ENCODE peak calls at places on chromosome 12, in six cellular contexts. V is uterus, I is stomach, U is H54, B is Peyer's patch, H is adrenal gland. M is an unnamed sample.
A peak's percentile ranks its signal among the peaks of the same experiment; 100 is the strongest.

GRCh38 chr12:55188974-55189556 is 31.8 kb upstream of the OR10A7 start:
- DNase-seq in V (no peak), I (no peak), U (no peak), B (peak; percentile 63), H (peak; percentile 44), M (peak; percentile 84)

GRCh38 chr12:128228581-128228980 is 38.4 kb upstream of the TMEM132C start:
- DNase-seq in V (no peak), I (no peak), U (no peak), B (no peak), H (no peak), M (no peak)

GRCh38 chr12:121086896-121087295 is 45.8 kb upstream of the P2RX7 start:
- DNase-seq in V (no peak), I (no peak), U (no peak), B (no peak), H (no peak), M (no peak)

GRCh38 chr12:50647031-50647430 is 116.9 kb upstream of the ATF1 start:
- DNase-seq in V (no peak), I (no peak), U (no peak), B (no peak), H (no peak), M (no peak)

GRCh38 chr12:95532851-95533250 is 18.4 kb downstream of the USP44 start:
- DNase-seq in V (no peak), I (no peak), U (no peak), B (no peak), H (no peak), M (peak; percentile 31)

GRCh38 chr12:64522807-64523206 is 70.9 kb downstream of the TBK1 start:
- DNase-seq in V (no peak), I (no peak), U (no peak), B (no peak), H (no peak), M (no peak)

GRCh38 chr12:2373307-2373706 is 320.5 kb downstream of the CACNA1C start:
- DNase-seq in V (no peak), I (no peak), U (no peak), B (no peak), H (no peak), M (no peak)

GRCh38 chr12:29782821-29783772 is 645 bp downstream of the TMTC1 start:
- DNase-seq in V (peak; percentile 27), I (peak; percentile 28), U (peak; percentile 18), B (no peak), H (peak; percentile 53), M (no peak)

GRCh38 chr12:96343347-96343954 is 56.8 kb downstream of the CDK17 start:
- DNase-seq in V (no peak), I (no peak), U (no peak), B (no peak), H (no peak), M (no peak)

GRCh38 chr12:65613692-65614091 is 210.6 kb upstream of the HMGA2 start:
- DNase-seq in V (no peak), I (no peak), U (no peak), B (no peak), H (no peak), M (no peak)

GRCh38 chr12:1575799-1576401 is 18.5 kb downstream of the FBXL14 start:
- DNase-seq in V (peak; percentile 41), I (no peak), U (no peak), B (no peak), H (no peak), M (peak; percentile 41)

GRCh38 chr12:120771097-120771496 is 45.5 kb downstream of the ACADS start:
- DNase-seq in V (no peak), I (no peak), U (no peak), B (no peak), H (no peak), M (no peak)

GRCh38 chr12:23472329-23472971 is 477.0 kb downstream of the SOX5 start:
- DNase-seq in V (no peak), I (no peak), U (no peak), B (no peak), H (no peak), M (no peak)

GRCh38 chr12:2082321-2082720 is 29.5 kb downstream of the CACNA1C start:
- DNase-seq in V (no peak), I (no peak), U (no peak), B (no peak), H (no peak), M (no peak)

GRCh38 chr12:109111775-109112491 is 4.5 kb upstream of the ACACB start:
- DNase-seq in V (peak; percentile 76), I (peak; percentile 76), U (no peak), B (peak; percentile 82), H (peak; percentile 73), M (peak; percentile 70)

GRCh38 chr12:109962388-109962787 is 33.8 kb downstream of the GIT2 start:
- DNase-seq in V (no peak), I (no peak), U (no peak), B (no peak), H (no peak), M (no peak)

GRCh38 chr12:105977256-105978051 is 161.3 kb downstream of the NUAK1 start:
- DNase-seq in V (no peak), I (no peak), U (no peak), B (no peak), H (no peak), M (no peak)

GRCh38 chr12:41304526-41304925 is 116.4 kb downstream of the PDZRN4 start:
- DNase-seq in V (no peak), I (no peak), U (no peak), B (no peak), H (no peak), M (no peak)

GRCh38 chr12:116222358-116222757 is 55.1 kb downstream of the MED13L start:
- DNase-seq in V (peak; percentile 93), I (peak; percentile 82), U (no peak), B (peak; percentile 66), H (peak; percentile 96), M (peak; percentile 86)

GRCh38 chr12:4562034-4562657 is at the start of gene DYRK4:
- DNase-seq in V (peak; percentile 66), I (peak; percentile 81), U (no peak), B (peak; percentile 91), H (peak; percentile 84), M (peak; percentile 83)

GRCh38 chr12:3032161-3032560 is 45.0 kb upstream of the TSPAN9 start:
- DNase-seq in V (no peak), I (no peak), U (no peak), B (no peak), H (no peak), M (no peak)

GRCh38 chr12:107356266-107356936 is 263.1 kb upstream of the CRY1 start:
- DNase-seq in V (no peak), I (no peak), U (peak; percentile 55), B (no peak), H (no peak), M (no peak)

GRCh38 chr12:772056-772697 is 19.8 kb downstream of the WNK1 start:
- DNase-seq in V (no peak), I (no peak), U (no peak), B (no peak), H (no peak), M (no peak)

GRCh38 chr12:58455146-58455545 is 465.2 kb downstream of the LRIG3 start:
- DNase-seq in V (no peak), I (no peak), U (no peak), B (no peak), H (no peak), M (no peak)

GRCh38 chr12:109517619-109518018 is 40.2 kb downstream of the UBE3B start:
- DNase-seq in V (no peak), I (no peak), U (no peak), B (no peak), H (no peak), M (no peak)

GRCh38 chr12:128727999-128728398 is 95.8 kb downstream of the SLC15A4 start:
- DNase-seq in V (no peak), I (no peak), U (peak; percentile 62), B (peak; percentile 70), H (no peak), M (no peak)

GRCh38 chr12:65518771-65519170 is 240.3 kb downstream of the MSRB3 start:
- DNase-seq in V (no peak), I (no peak), U (peak; percentile 25), B (no peak), H (no peak), M (no peak)

GRCh38 chr12:128672428-128672827 is 151.3 kb downstream of the SLC15A4 start:
- DNase-seq in V (no peak), I (no peak), U (no peak), B (no peak), H (no peak), M (no peak)

GRCh38 chr12:3316776-3317480 is 174.1 kb upstream of the PRMT8 start:
- DNase-seq in V (no peak), I (no peak), U (no peak), B (no peak), H (no peak), M (no peak)

GRCh38 chr12:26798013-26798412 is 35.0 kb downstream of the ITPR2 start:
- DNase-seq in V (no peak), I (no peak), U (no peak), B (no peak), H (no peak), M (no peak)

DNA sequence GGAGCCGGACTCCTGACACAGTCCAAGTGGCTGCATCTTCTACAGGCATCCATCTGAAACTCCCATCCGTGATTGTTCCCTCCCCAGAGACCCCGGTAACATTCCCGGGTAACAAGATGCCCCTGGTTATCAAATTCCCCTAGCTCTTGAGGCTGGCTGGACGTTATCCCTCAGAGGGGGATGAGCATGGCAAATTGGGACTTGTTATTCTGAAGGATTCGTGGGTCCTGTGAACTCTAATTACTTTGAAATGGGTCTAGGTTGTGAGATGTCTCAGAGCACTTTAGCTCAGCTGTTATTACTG is 642 bp upstream of the PAN2 start:
- DNase-seq in V (no peak), I (no peak), U (no peak), B (no peak), H (no peak), M (peak; percentile 61)
- TF ChIP-seq POLR2A in V (no peak), I (no peak), U (no peak), B (no peak), H (no peak), M (no peak)

GRCh38 chr12:82507656-82508055 is 149.3 kb downstream of the METTL25 start:
- DNase-seq in V (no peak), I (no peak), U (no peak), B (no peak), H (no peak), M (no peak)
- TF ChIP-seq POLR2A in V (no peak), I (no peak), U (no peak), B (no peak), H (no peak), M (no peak)

GRCh38 chr12:31002361-31002725 is 71.3 kb upstream of the DDX11 start:
- DNase-seq in V (no peak), I (no peak), U (no peak), B (no peak), H (no peak), M (no peak)
- TF ChIP-seq POLR2A in V (no peak), I (no peak), U (no peak), B (no peak), H (no peak), M (no peak)

DNA sequence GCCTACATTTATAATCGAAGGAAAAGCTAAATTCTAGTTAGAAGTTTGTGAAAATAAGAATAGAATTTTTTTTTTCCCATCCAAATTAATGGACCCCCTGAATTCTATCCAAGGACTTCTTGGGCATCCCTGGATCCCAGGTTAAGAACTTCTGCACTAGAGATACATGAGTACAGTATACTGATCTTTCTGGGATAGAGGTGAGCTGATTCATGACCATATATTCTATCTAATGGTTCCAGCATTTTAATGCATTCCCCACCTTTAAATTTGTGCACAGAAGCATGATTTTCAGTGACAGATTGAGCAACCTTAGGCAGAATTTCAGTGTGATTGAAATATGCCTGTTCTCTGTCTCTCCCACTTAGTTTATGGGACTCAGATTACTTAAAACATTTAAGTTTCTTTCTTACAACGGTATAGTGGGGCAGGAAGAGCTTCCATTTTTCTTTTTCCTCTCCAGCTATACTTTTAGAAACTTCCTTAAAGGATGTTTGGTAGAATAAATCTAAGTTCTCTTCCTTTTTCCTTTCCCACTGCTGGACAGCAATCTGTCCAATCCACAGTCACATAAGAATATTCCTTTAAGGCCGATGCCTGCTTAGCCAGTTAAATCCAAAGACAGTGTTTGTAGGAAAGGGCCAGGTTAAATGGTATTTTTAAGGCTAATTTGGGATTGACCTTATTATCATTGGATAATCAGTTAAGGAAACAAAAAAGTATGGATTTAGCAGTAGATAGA is 6.7 kb downstream of the MDM2 start:
- DNase-seq in V (no peak), I (no peak), U (no peak), B (no peak), H (no peak), M (no peak)
- TF ChIP-seq POLR2A in V (no peak), I (no peak), U (no peak), B (no peak), H (no peak), M (no peak)

M was measured in erythroblast.